ENCODE peak calls at places on chromosomes 1 and 21, in nine cellular contexts. S, R, P, K, Y, C, J, Q and X are unnamed samples.
A peak's percentile ranks its signal among the peaks of the same experiment; 100 is the strongest.

GRCh38 chr1:78370356-78370755 is 120.4 kb upstream of the PTGFR start:
- DNase-seq in S (no peak), R (no peak), P (no peak), K (no peak), Y (no peak), C (peak; percentile 46), J (no peak), Q (no peak), X (no peak)

GRCh38 chr1:149936076-149936991 is at the start of gene MTMR11:
- DNase-seq in S (peak; percentile 7), R (no peak), P (no peak), K (no peak), Y (no peak), C (peak; percentile 62), J (no peak), Q (no peak), X (peak; percentile 51)

GRCh38 chr1:239802275-239802674 is 289.4 kb upstream of the FMN2 start:
- DNase-seq in S (no peak), R (no peak), P (peak; percentile 39), K (no peak), Y (no peak), C (no peak), J (no peak), Q (no peak), X (no peak)

GRCh38 chr1:15441247-15441646 is 3.0 kb downstream of the CTRC start:
- DNase-seq in S (no peak), R (no peak), P (no peak), K (no peak), Y (no peak), C (no peak), J (no peak), Q (no peak), X (no peak)

GRCh38 chr1:247209306-247209900 is 37.6 kb upstream of the ZNF124 start:
- DNase-seq in S (no peak), R (no peak), P (no peak), K (no peak), Y (no peak), C (no peak), J (no peak), Q (no peak), X (no peak)

GRCh38 chr1:237507005-237507404 is 383.7 kb downstream of the ZP4 start:
- DNase-seq in S (no peak), R (no peak), P (no peak), K (no peak), Y (no peak), C (no peak), J (peak; percentile 4), Q (no peak), X (no peak)

GRCh38 chr21:29979043-29979442 is 39.2 kb upstream of the GRIK1 start:
- DNase-seq in S (no peak), R (no peak), P (no peak), K (no peak), Y (no peak), C (no peak), J (no peak), Q (no peak), X (no peak)

GRCh38 chr1:161885013-161885412 is 118.9 kb downstream of the ATF6 start:
- DNase-seq in S (no peak), R (no peak), P (no peak), K (no peak), Y (no peak), C (peak; percentile 42), J (no peak), Q (no peak), X (no peak)

GRCh38 chr1:202130816-202131522 is 8.3 kb downstream of the GPR37L1 start:
- DNase-seq in S (peak; percentile 93), R (no peak), P (no peak), K (no peak), Y (no peak), C (no peak), J (no peak), Q (no peak), X (no peak)

GRCh38 chr21:34345091-34345871 is 18.5 kb upstream of the KCNE2 start:
- DNase-seq in S (no peak), R (no peak), P (no peak), K (no peak), Y (no peak), C (no peak), J (no peak), Q (no peak), X (no peak)

GRCh38 chr1:116494745-116495144 is 76.1 kb downstream of the CD58 start:
- DNase-seq in S (no peak), R (no peak), P (no peak), K (no peak), Y (no peak), C (peak; percentile 49), J (no peak), Q (no peak), X (no peak)

GRCh38 chr1:220221670-220222069 is 50.6 kb downstream of the RAB3GAP2 start:
- DNase-seq in S (no peak), R (no peak), P (no peak), K (no peak), Y (no peak), C (no peak), J (no peak), Q (no peak), X (no peak)